ENCODE peak calls at places on chromosomes 11 and 22, in eight cellular contexts. R is body of pancreas, L is Peyer's patch, P is tibial nerve, U is lower leg skin, K is stomach, Q is K562, N is uterus. I is an unnamed sample.

GRCh38 chr11:3104051-3104714 is 47.0 kb upstream of the CARS1 start:
- DNase-seq in U (no peak), N (no peak), R (no peak), Q (no peak), L (peak; percentile 37), P (no peak), K (peak; percentile 11), I (no peak)

GRCh38 chr11:134997652-134998320 is 585.7 kb upstream of the B3GAT1 start:
- DNase-seq in L (no peak), P (no peak), N (no peak), U (no peak), R (no peak), Q (no peak), K (no peak), I (no peak)

GRCh38 chr11:11636671-11637070 is 14.9 kb upstream of the GALNT18 start:
- DNase-seq in Q (no peak), R (no peak), K (no peak), U (no peak), N (no peak), P (no peak), L (no peak), I (no peak)

GRCh38 chr11:27201454-27202302 is 161.1 kb downstream of the BBOX1 start:
- DNase-seq in K (peak; percentile 93), R (peak; percentile 89), Q (peak; percentile 66), N (peak; percentile 81), P (peak; percentile 79), U (peak; percentile 85), L (peak; percentile 94), I (peak; percentile 80)

GRCh38 chr22:37705205-37705604 is 8.4 kb downstream of the TRIOBP start:
- DNase-seq in U (no peak), P (no peak), N (no peak), R (no peak), K (no peak), Q (no peak), L (no peak), I (no peak)

GRCh38 chr22:36461665-36462474 is 19.6 kb downstream of the TXN2 start:
- DNase-seq in K (no peak), P (no peak), U (no peak), Q (no peak), L (no peak), N (peak; percentile 55), R (peak; percentile 71), I (no peak)

GRCh38 chr22:47813661-47814060 is 1051.2 kb downstream of the TBC1D22A start:
- DNase-seq in Q (no peak), L (no peak), P (no peak), N (no peak), R (no peak), K (no peak), U (no peak), I (no peak)

GRCh38 chr11:71385091-71385490 is 63.1 kb downstream of the DHCR7 start:
- DNase-seq in L (no peak), U (no peak), P (no peak), R (no peak), K (no peak), N (no peak), Q (no peak), I (no peak)

GRCh38 chr11:77630311-77630710 is 7.3 kb downstream of the CLNS1A start:
- DNase-seq in N (no peak), L (no peak), K (no peak), Q (no peak), P (no peak), U (no peak), R (no peak), I (no peak)

GRCh38 chr22:20205464-20205963 is 54.7 kb upstream of the CCDC188 start:
- DNase-seq in K (no peak), U (no peak), R (no peak), N (no peak), L (no peak), Q (no peak), P (no peak), I (no peak)

GRCh38 chr11:75490221-75491181 is 35.2 kb downstream of the GDPD5 start:
- DNase-seq in K (no peak), Q (no peak), U (no peak), L (no peak), R (no peak), P (no peak), N (no peak), I (no peak)

GRCh38 chr11:115128226-115128625 is 376.0 kb downstream of the CADM1 start:
- DNase-seq in N (no peak), U (no peak), K (no peak), Q (no peak), R (no peak), L (peak; percentile 18), P (no peak), I (no peak)

GRCh38 chr11:74037309-74037708 is 28.4 kb upstream of the UCP3 start:
- DNase-seq in P (no peak), Q (no peak), L (no peak), K (no peak), N (no peak), U (no peak), R (no peak), I (no peak)

GRCh38 chr11:119316017-119316728 is 757 bp downstream of the MCAM start:
- DNase-seq in U (no peak), N (peak; percentile 57), P (no peak), L (no peak), K (no peak), R (peak; percentile 53), Q (peak; percentile 55), I (peak; percentile 66)

GRCh38 chr22:47613606-47614350 is 851.3 kb downstream of the TBC1D22A start:
- DNase-seq in R (no peak), P (no peak), N (no peak), L (no peak), U (no peak), K (no peak), Q (no peak), I (no peak)

GRCh38 chr11:29937526-29937925 is 79.3 kb downstream of the KCNA4 start:
- DNase-seq in R (no peak), K (no peak), P (no peak), U (no peak), L (no peak), N (no peak), Q (no peak), I (no peak)
- H3K4me3 ChIP-seq in R (no peak overlapping the region), K (no peak overlapping the region), P (no peak overlapping the region), U (no peak overlapping the region), L (no peak overlapping the region), N (no peak overlapping the region), Q (no peak overlapping the region), I (no peak overlapping the region)

GRCh38 chr11:17692006-17692405 is 27.4 kb upstream of the MYOD1 start:
- DNase-seq in Q (no peak), R (no peak), K (no peak), N (no peak), U (no peak), P (no peak), L (no peak), I (no peak)

GRCh38 chr11:17692931-17693330 is 26.4 kb upstream of the MYOD1 start:
- DNase-seq in K (no peak), U (no peak), Q (no peak), N (no peak), L (no peak), P (no peak), R (no peak), I (no peak)

GRCh38 chr11:17693531-17693930 is 25.8 kb upstream of the MYOD1 start:
- DNase-seq in N (no peak), P (no peak), R (no peak), K (no peak), Q (no peak), L (no peak), U (no peak), I (no peak)

GRCh38 chr11:17694711-17695110 is 24.7 kb upstream of the MYOD1 start:
- DNase-seq in K (no peak), U (no peak), Q (no peak), L (no peak), P (no peak), N (no peak), R (no peak), I (no peak)

DNA sequence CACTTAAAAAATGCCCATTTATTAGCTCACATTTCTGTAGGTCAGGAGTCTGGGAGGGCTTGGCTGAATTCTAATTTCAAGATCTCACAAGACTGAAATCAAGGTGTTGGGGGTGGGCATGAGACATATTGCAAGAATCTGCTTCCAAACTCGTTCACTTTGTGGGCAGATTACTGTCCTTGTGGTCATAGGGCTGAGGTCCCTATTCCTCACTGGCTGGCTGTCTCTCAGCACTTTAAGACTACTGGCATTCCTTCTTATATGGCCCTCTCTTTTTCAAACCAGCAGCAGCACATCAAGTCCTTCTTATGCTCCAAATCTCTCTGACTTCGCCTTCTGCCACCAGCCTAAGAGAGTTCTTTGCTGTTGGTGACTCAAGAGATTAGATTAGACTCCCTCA is 27.8 kb upstream of the MYOD1 start:
- DNase-seq in U (no peak), K (no peak), Q (no peak), L (no peak), P (no peak), N (no peak), R (no peak), I (no peak)
- TF ChIP-seq POLR2A in U (no peak), K (no peak), Q (no peak), L (no peak), P (no peak), N (no peak), R (no peak), I (no peak)

GRCh38 chr11:128496684-128497056 is 90.7 kb downstream of the ETS1 start:
- DNase-seq in L (no peak), N (no peak), K (no peak), Q (no peak), U (peak; percentile 78), R (no peak), P (no peak), I (no peak)

GRCh38 chr11:128498846-128499245 is 88.5 kb downstream of the ETS1 start:
- DNase-seq in U (no peak), P (no peak), K (no peak), Q (no peak), L (no peak), N (no peak), R (no peak), I (no peak)

GRCh38 chr11:128497057-128497957 is 90.1 kb downstream of the ETS1 start:
- DNase-seq in N (peak; percentile 83), U (no peak), R (peak; percentile 43), P (no peak), K (no peak), L (no peak), Q (no peak), I (peak; percentile 64)

GRCh38 chr11:128494418-128495332 is 92.7 kb downstream of the ETS1 start:
- DNase-seq in N (no peak), K (no peak), L (no peak), U (no peak), Q (no peak), P (no peak), R (no peak), I (no peak)

DNA sequence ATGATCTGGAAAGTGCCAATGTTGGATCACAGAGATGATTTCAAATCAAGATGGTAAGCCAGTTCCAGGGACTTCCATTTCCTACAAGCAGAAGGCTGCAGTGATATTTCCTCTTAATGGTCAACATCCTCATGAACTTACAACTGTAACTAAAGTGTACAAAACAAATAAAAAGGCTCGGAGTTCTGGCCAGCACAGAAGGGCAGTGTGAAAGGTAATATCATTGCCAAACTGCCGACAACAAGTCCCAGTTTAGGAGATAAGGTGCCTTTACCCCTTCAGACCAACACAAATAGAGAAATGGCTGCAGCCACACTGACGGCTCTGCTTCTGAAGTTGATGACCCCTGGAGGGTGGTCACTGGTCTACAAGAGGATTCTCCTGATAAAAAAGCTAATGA is 91.1 kb downstream of the ETS1 start:
- DNase-seq in R (no peak), N (no peak), Q (no peak), U (no peak), L (no peak), K (no peak), P (no peak), I (no peak)
- H3K4me3 ChIP-seq in R (no peak overlapping the region), N (no peak overlapping the region), Q (no peak overlapping the region), U (no peak overlapping the region), L (no peak overlapping the region), K (no peak overlapping the region), P (no peak overlapping the region), I (no peak overlapping the region)

GRCh38 chr11:47186937-47187681 is 875 bp upstream of the PACSIN3 start:
- DNase-seq in K (peak; percentile 59), P (peak; percentile 50), Q (peak; percentile 41), R (peak; percentile 67), N (peak; percentile 72), U (peak; percentile 43), L (peak; percentile 68), I (peak; percentile 82)
- TF ChIP-seq POLR2A in K (no peak), P (peak; percentile 51), Q (no peak), R (peak; percentile 34), N (peak; percentile 32), U (no peak), L (no peak), I (no peak)

I was measured in adrenal gland.